ENCODE peak calls at places on chromosomes 16 and 17, in nine cellular contexts. B, O, T, M, X, F, L, P and S are unnamed samples.

GRCh38 chr17:74831442-74832146 is 28.1 kb downstream of the GRIN2C start:
- DNase-seq in B (no peak), O (peak; percentile 76), T (no peak), M (no peak), X (no peak), F (no peak), L (no peak), P (no peak), S (no peak)

GRCh38 chr17:4679652-4680051 is 24.3 kb downstream of the PELP1 start:
- DNase-seq in B (peak; percentile 78), O (no peak), T (peak; percentile 56), M (no peak), X (peak; percentile 81), F (peak; percentile 50), L (no peak), P (no peak), S (peak; percentile 60)

GRCh38 chr16:61654962-61655361 is 381.3 kb downstream of the CDH8 start:
- DNase-seq in B (no peak), O (no peak), T (no peak), M (no peak), X (no peak), F (no peak), L (no peak), P (no peak), S (no peak)

GRCh38 chr16:3022208-3022696 is 1.5 kb downstream of the HCFC1R1 start:
- DNase-seq in B (peak; percentile 98), O (peak; percentile 89), T (peak; percentile 97), M (peak; percentile 90), X (peak; percentile 89), F (peak; percentile 96), L (peak; percentile 83), P (peak; percentile 95), S (peak; percentile 92)

GRCh38 chr16:89431158-89431584 is 59.2 kb downstream of the ANKRD11 start:
- DNase-seq in B (peak; percentile 95), O (no peak), T (no peak), M (no peak), X (no peak), F (peak; percentile 78), L (no peak), P (no peak), S (peak; percentile 71)

GRCh38 chr17:74373838-74374606 is 6.7 kb downstream of the GPR142 start:
- DNase-seq in B (no peak), O (peak; percentile 56), T (no peak), M (no peak), X (no peak), F (no peak), L (no peak), P (no peak), S (no peak)

GRCh38 chr16:67544329-67544841 is 15.8 kb downstream of the RIPOR1 start:
- DNase-seq in B (no peak), O (peak; percentile 70), T (no peak), M (no peak), X (no peak), F (no peak), L (no peak), P (no peak), S (no peak)

GRCh38 chr17:335691-336090 is 16.9 kb downstream of the RPH3AL start:
- DNase-seq in B (peak; percentile 25), O (peak; percentile 89), T (no peak), M (no peak), X (no peak), F (no peak), L (no peak), P (no peak), S (no peak)

GRCh38 chr16:88784074-88784855 is 755 bp downstream of the PIEZO1 start:
- DNase-seq in B (peak; percentile 93), O (peak; percentile 95), T (peak; percentile 74), M (no peak), X (peak; percentile 57), F (peak; percentile 85), L (no peak), P (peak; percentile 80), S (peak; percentile 64)

GRCh38 chr16:67284699-67285646 is 5.6 kb downstream of the PLEKHG4 start:
- DNase-seq in B (peak; percentile 32), O (peak; percentile 95), T (peak; percentile 38), M (no peak), X (peak; percentile 54), F (no peak), L (no peak), P (no peak), S (no peak)

GRCh38 chr16:86761117-86761971 is 183.0 kb downstream of the FOXL1 start:
- DNase-seq in B (peak; percentile 78), O (peak; percentile 91), T (peak; percentile 76), M (no peak), X (peak; percentile 60), F (peak; percentile 81), L (no peak), P (peak; percentile 27), S (peak; percentile 51)

GRCh38 chr17:58643147-58643546 is 48.7 kb downstream of the TEX14 start:
- DNase-seq in B (peak; percentile 72), O (no peak), T (peak; percentile 88), M (no peak), X (peak; percentile 67), F (peak; percentile 73), L (peak; percentile 38), P (no peak), S (peak; percentile 82)

DNA sequence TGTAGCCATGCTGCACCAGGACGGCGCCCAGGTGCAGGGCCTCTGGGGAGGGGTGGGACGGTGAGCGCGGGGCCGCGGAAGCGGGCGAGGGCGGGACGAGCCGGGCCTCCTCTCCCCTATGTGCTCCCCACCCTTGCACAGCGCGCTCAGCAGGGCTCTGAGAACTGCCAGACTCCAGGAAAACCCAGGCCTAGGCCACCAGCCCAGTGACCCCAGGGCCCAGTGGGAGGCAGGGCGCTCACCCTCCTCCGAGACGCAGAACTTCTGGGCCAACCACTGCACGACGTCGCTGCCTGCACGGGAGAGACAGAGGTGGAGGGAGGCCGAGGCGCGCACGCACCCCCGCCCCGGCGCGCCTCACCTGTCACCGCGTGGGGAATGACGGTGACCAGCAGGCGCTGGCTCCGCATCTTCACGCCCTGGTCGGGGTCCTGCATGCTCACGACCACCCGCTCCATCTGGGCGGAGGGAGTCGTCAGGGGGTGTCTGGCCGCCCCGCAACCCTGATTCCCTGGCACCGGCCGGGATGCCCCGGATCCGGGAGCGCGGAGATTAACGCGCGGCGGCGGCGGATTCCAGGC is 613 bp downstream of the RGS11 start:
- DNase-seq in B (peak; percentile 38), O (peak; percentile 92), T (no peak), M (no peak), X (no peak), F (no peak), L (no peak), P (no peak), S (no peak)
- H3K4me3 ChIP-seq in B (peak overlapping the region; percentile 59), O (peak overlapping the region; percentile 47), T (peak overlapping the region; percentile 32), M (no peak overlapping the region), X (peak overlapping the region; percentile 52), F (peak overlapping the region; percentile 61), L (peak overlapping the region; percentile 34), P (peak overlapping the region; percentile 22), S (no peak overlapping the region)

DNA sequence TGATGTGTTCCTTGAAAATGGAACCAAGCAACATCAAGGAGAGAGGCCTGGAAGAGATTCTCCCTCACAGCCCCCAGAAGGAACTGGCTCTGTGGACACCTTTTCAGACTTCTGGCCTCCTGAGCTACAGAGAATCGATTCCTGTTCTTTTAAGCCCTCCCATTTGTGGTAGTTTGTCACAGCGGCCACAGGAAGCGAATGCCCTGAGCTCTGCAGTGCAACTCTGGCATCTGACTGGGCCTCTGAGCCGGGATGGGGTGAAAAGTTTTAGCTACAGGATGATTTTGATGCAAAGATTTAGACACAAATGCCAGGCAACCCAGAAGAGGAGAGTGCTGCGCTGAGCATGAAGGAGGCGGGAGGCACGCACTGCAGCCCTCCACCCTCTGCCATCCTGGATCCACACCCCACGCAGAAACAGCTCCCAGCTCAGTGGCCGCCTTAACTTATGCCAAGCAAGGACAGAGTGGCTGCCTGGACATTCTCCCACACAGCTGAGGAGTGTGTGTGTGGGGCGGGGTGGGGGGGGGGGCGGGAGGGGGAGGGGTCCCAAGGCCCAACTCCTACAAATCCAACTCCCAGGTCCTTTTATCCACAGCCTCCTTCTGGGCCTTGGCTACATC is 2.2 kb downstream of the TIMP2 start:
- DNase-seq in B (peak; percentile 56), O (no peak), T (no peak), M (no peak), X (no peak), F (no peak), L (no peak), P (no peak), S (no peak)
- H3K4me3 ChIP-seq in B (peak overlapping the region; percentile 80), O (no peak overlapping the region), T (peak overlapping the region; percentile 79), M (no peak overlapping the region), X (peak overlapping the region; percentile 85), F (peak overlapping the region; percentile 85), L (peak overlapping the region; percentile 86), P (peak overlapping the region; percentile 63), S (peak overlapping the region; percentile 85)

DNA sequence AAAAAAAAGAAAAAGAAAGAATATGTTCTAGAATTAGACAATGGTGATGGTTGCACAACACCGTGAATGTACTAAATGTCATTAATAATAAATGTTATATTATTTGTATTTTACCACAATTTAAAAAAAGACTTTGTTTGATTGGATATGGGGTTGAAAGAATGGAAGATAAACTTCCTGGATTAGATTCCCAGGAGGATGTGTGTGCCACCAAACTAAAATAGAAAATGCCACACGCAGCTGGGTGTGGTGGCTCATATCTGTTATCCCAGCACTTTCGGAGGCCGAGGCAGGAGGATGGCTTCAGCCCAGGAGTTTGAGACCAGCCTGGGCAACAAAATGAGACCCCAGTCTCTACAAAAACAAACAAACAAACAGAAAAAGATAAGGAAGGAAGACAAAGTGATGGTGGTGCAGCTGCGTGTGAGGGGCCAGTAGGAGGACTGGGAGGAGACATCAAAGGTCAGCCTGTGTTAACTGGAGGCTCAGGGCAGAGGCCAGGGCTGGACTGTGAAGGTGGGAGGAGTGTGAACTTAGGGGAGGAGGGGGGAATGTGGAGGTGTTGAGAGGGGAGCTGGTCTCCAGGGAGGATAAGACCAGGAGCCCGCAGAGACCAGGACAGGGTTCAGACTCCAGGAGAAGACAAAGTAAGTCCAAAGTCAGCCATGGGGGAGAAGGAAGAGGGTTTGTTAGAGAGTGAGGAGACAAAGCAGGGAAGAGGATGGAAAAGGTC is 4.1 kb downstream of the PECAM1 start:
- DNase-seq in B (no peak), O (no peak), T (no peak), M (no peak), X (no peak), F (peak; percentile 49), L (no peak), P (no peak), S (no peak)
- H3K4me3 ChIP-seq in B (no peak overlapping the region), O (no peak overlapping the region), T (no peak overlapping the region), M (no peak overlapping the region), X (peak overlapping the region; percentile 68), F (no peak overlapping the region), L (no peak overlapping the region), P (peak overlapping the region; percentile 18), S (no peak overlapping the region)

GRCh38 chr17:9021985-9022552 is 759 bp downstream of the NTN1 start:
- DNase-seq in B (peak; percentile 62), O (peak; percentile 78), T (peak; percentile 30), M (no peak), X (no peak), F (peak; percentile 4), L (no peak), P (peak; percentile 33), S (peak; percentile 27)

GRCh38 chr17:9022553-9023388 is 1.5 kb downstream of the NTN1 start:
- DNase-seq in B (peak; percentile 55), O (peak; percentile 79), T (peak; percentile 14), M (no peak), X (no peak), F (peak; percentile 1), L (no peak), P (no peak), S (peak; percentile 21)

GRCh38 chr17:9021158-9021984 is at the start of gene NTN1:
- DNase-seq in B (peak; percentile 62), O (peak; percentile 92), T (peak; percentile 23), M (no peak), X (peak; percentile 17), F (peak; percentile 10), L (no peak), P (peak; percentile 55), S (peak; percentile 11)

GRCh38 chr17:9024497-9024896 is 3.2 kb downstream of the NTN1 start:
- DNase-seq in B (no peak), O (peak; percentile 79), T (no peak), M (no peak), X (no peak), F (no peak), L (no peak), P (no peak), S (no peak)

GRCh38 chr17:9023389-9024210 is 2.3 kb downstream of the NTN1 start:
- DNase-seq in B (peak; percentile 13), O (peak; percentile 76), T (no peak), M (no peak), X (no peak), F (no peak), L (no peak), P (no peak), S (no peak)
- H3K4me3 ChIP-seq in B (no peak overlapping the region), O (peak overlapping the region; percentile 44), T (no peak overlapping the region), M (no peak overlapping the region), X (no peak overlapping the region), F (no peak overlapping the region), L (no peak overlapping the region), P (no peak overlapping the region), S (no peak overlapping the region)